ENCODE peak calls at places on chromosomes 3 and 15, in five cellular contexts. V is DMS153, M is T1000, N is NAMALWA, B is Peyer's patch. C is an unnamed sample.

GRCh38 chr3:182180646-182181385 is 469.1 kb downstream of the SOX2 start:
- DNase-seq in M (no peak), N (no peak), V (peak; percentile 41), B (no peak), C (peak; percentile 29)

GRCh38 chr3:119702530-119703527 is at the start of gene CFAP91:
- DNase-seq in N (peak; percentile 47), V (peak; percentile 93), M (peak; percentile 86), B (peak; percentile 97), C (peak; percentile 87)

GRCh38 chr3:41574900-41575299 is 375.6 kb downstream of the CTNNB1 start:
- DNase-seq in N (no peak), V (no peak), M (no peak), B (no peak), C (no peak)

GRCh38 chr15:60583946-60584345 is 105.0 kb upstream of the ICE2 start:
- DNase-seq in B (no peak), V (no peak), N (no peak), M (no peak), C (no peak)

GRCh38 chr3:64190517-64191515 is 34.5 kb downstream of the PRICKLE2 start:
- DNase-seq in N (no peak), B (no peak), M (peak; percentile 19), V (no peak), C (no peak)

GRCh38 chr3:82587174-82587573 is 825.7 kb upstream of the GBE1 start:
- DNase-seq in M (no peak), V (peak; percentile 4), N (no peak), B (no peak), C (no peak)

GRCh38 chr15:90400759-90401314 is 12.8 kb downstream of the IQGAP1 start:
- DNase-seq in N (peak; percentile 94), V (peak; percentile 80), B (peak; percentile 60), M (peak; percentile 63), C (peak; percentile 85)

GRCh38 chr3:160870327-160870726 is 114.3 kb downstream of the PPM1L start:
- DNase-seq in N (no peak), B (no peak), V (no peak), M (no peak), C (peak; percentile 46)

GRCh38 chr3:173078525-173078924 is 62.5 kb downstream of the SPATA16 start:
- DNase-seq in B (no peak), N (no peak), V (no peak), M (no peak), C (no peak)

GRCh38 chr3:151639096-151639740 is 94.5 kb upstream of the AADACL2 start:
- DNase-seq in V (no peak), M (no peak), N (no peak), B (no peak), C (no peak)

GRCh38 chr3:155745795-155746550 is 1.1 kb upstream of the PLCH1 start:
- DNase-seq in V (peak; percentile 54), M (no peak), B (no peak), N (no peak), C (peak; percentile 64)

GRCh38 chr3:128993461-128994172 is at the start of gene CFAP92:
- DNase-seq in B (peak; percentile 83), N (peak; percentile 78), V (peak; percentile 76), M (no peak), C (peak; percentile 73)

GRCh38 chr15:51203797-51204196 is 109.1 kb upstream of the TNFAIP8L3 start:
- DNase-seq in B (no peak), N (no peak), M (no peak), V (no peak), C (no peak)

GRCh38 chr3:112855883-112856282 is 9.2 kb upstream of the CD200R1L start:
- DNase-seq in M (no peak), B (no peak), V (no peak), N (no peak), C (no peak)

GRCh38 chr15:98807262-98807661 is 158.9 kb downstream of the IGF1R start:
- DNase-seq in B (no peak), N (no peak), M (no peak), V (no peak), C (no peak)

C was measured in NCI-H2029 treated with DMSO at 0.1 percent for 48 hours.